ENCODE peak calls at places on chromosomes 4 and X, in nine cellular contexts. P is stimulated activated CD8-positive, alpha-beta memory T cell treated with anti-CD3 and anti-CD28 coated beads, Interleukin-7, amount 100 ng/mL, for 1 hour; Q is fibroblast of the aortic adventitia; Y is non-pigmented ciliary epithelial cell; X is NCI-H2029; N is GM06990; M is hepatocyte; K is neural progenitor cell; H is T-helper 2 cell. A is an unnamed sample.

GRCh38 chrX:7147431-7147977 is at the start of gene STS:
- DNase-seq in P (peak; percentile 3), Q (peak; percentile 35), Y (no peak), X (no peak), N (no peak), M (peak; percentile 59), K (peak; percentile 63), H (no peak), A (peak; percentile 37)

GRCh38 chrX:39969826-39970569 is 127.8 kb downstream of the BCOR start:
- DNase-seq in P (no peak), Q (no peak), Y (no peak), X (no peak), N (no peak), M (no peak), K (no peak), H (no peak), A (no peak)

GRCh38 chr4:35965300-35965699 is 279.0 kb downstream of the ARAP2 start:
- DNase-seq in P (no peak), Q (no peak), Y (no peak), X (no peak), N (no peak), M (no peak), K (no peak), H (no peak), A (no peak)

GRCh38 chr4:11799182-11799581 is 370.5 kb upstream of the HS3ST1 start:
- DNase-seq in P (no peak), Q (no peak), Y (no peak), X (no peak), N (no peak), M (no peak), K (no peak), H (no peak), A (no peak)

GRCh38 chr4:174222266-174222872 is 61.1 kb downstream of the FBXO8 start:
- DNase-seq in P (no peak), Q (peak; percentile 56), Y (no peak), X (no peak), N (no peak), M (peak; percentile 40), K (peak; percentile 47), H (no peak), A (no peak)

GRCh38 chr4:4671774-4672349 is 130.0 kb upstream of the STX18 start:
- DNase-seq in P (no peak), Q (no peak), Y (no peak), X (no peak), N (no peak), M (no peak), K (no peak), H (no peak), A (no peak)

GRCh38 chr4:55426518-55426917 is 30.8 kb downstream of the TMEM165 start:
- DNase-seq in P (no peak), Q (no peak), Y (no peak), X (no peak), N (no peak), M (no peak), K (no peak), H (no peak), A (no peak)

GRCh38 chr4:4395849-4396627 is 9.1 kb downstream of the NSG1 start:
- DNase-seq in P (no peak), Q (no peak), Y (no peak), X (no peak), N (peak; percentile 42), M (peak; percentile 53), K (peak; percentile 91), H (no peak), A (no peak)

GRCh38 chr4:88012652-88013051 is 5.2 kb downstream of the PKD2 start:
- DNase-seq in P (no peak), Q (no peak), Y (no peak), X (no peak), N (no peak), M (no peak), K (no peak), H (no peak), A (no peak)

GRCh38 chr4:100189820-100190642 is at the start of gene DDIT4L:
- DNase-seq in P (no peak), Q (peak; percentile 64), Y (no peak), X (no peak), N (peak; percentile 9), M (peak; percentile 59), K (peak; percentile 77), H (no peak), A (no peak)

GRCh38 chr4:67291639-67292038 is 253.7 kb downstream of the CENPC start:
- DNase-seq in P (no peak), Q (no peak), Y (no peak), X (peak; percentile 13), N (no peak), M (no peak), K (no peak), H (no peak), A (no peak)

GRCh38 chrX:8374041-8374825 is 90.4 kb upstream of the VCX3B start:
- DNase-seq in P (no peak), Q (no peak), Y (no peak), X (no peak), N (no peak), M (no peak), K (no peak), H (no peak), A (no peak)

GRCh38 chr4:98682719-98683118 is 24.3 kb upstream of the TSPAN5 start:
- DNase-seq in P (no peak), Q (peak; percentile 71), Y (no peak), X (no peak), N (no peak), M (no peak), K (no peak), H (no peak), A (no peak)

GRCh38 chr4:10623241-10623640 is 61.3 kb downstream of the CLNK start:
- DNase-seq in P (no peak), Q (peak; percentile 19), Y (no peak), X (no peak), N (no peak), M (no peak), K (no peak), H (no peak), A (no peak)

GRCh38 chr4:65393078-65393477 is 277.2 kb downstream of the EPHA5 start:
- DNase-seq in P (no peak), Q (no peak), Y (no peak), X (no peak), N (no peak), M (no peak), K (no peak), H (no peak), A (no peak)

GRCh38 chr4:159229164-159229563 is 126.3 kb downstream of the RAPGEF2 start:
- DNase-seq in P (no peak), Q (peak; percentile 81), Y (peak; percentile 90), X (no peak), N (no peak), M (peak; percentile 68), K (peak; percentile 84), H (no peak), A (no peak)

GRCh38 chr4:139312552-139313332 is 10.5 kb upstream of the NDUFC1 start:
- DNase-seq in P (no peak), Q (no peak), Y (no peak), X (no peak), N (no peak), M (no peak), K (no peak), H (no peak), A (no peak)

GRCh38 chrX:68632491-68632890 is 15.0 kb upstream of the STARD8 start:
- DNase-seq in P (no peak), Q (no peak), Y (no peak), X (no peak), N (no peak), M (no peak), K (no peak), H (no peak), A (no peak)

GRCh38 chr4:14532436-14532835 is 469.8 kb upstream of the CPEB2 start:
- DNase-seq in P (no peak), Q (no peak), Y (no peak), X (peak; percentile 64), N (no peak), M (no peak), K (no peak), H (no peak), A (no peak)

GRCh38 chrX:7254144-7254543 is 106.2 kb upstream of the PUDP start:
- DNase-seq in P (no peak), Q (no peak), Y (no peak), X (no peak), N (peak; percentile 11), M (no peak), K (no peak), H (no peak), A (no peak)

GRCh38 chr4:147824884-147825283 is 93.0 kb downstream of the ARHGAP10 start:
- DNase-seq in P (no peak), Q (no peak), Y (no peak), X (no peak), N (no peak), M (no peak), K (no peak), H (no peak), A (no peak)

GRCh38 chr4:175371091-175371490 is 441.0 kb downstream of the GPM6A start:
- DNase-seq in P (no peak), Q (no peak), Y (no peak), X (no peak), N (no peak), M (no peak), K (no peak), H (no peak), A (no peak)

GRCh38 chrX:8870411-8870810 is 69.2 kb upstream of the FAM9A start:
- DNase-seq in P (no peak), Q (no peak), Y (no peak), X (no peak), N (no peak), M (no peak), K (no peak), H (no peak), A (no peak)

GRCh38 chr4:167622481-167623240 is 388.4 kb upstream of the SPOCK3 start:
- DNase-seq in P (no peak), Q (peak; percentile 73), Y (no peak), X (peak; percentile 1), N (no peak), M (peak; percentile 82), K (peak; percentile 81), H (no peak), A (no peak)

GRCh38 chr4:112184438-112184837 is 39.2 kb downstream of the FAM241A start:
- DNase-seq in P (no peak), Q (no peak), Y (no peak), X (no peak), N (no peak), M (no peak), K (no peak), H (no peak), A (no peak)

GRCh38 chr4:15562114-15562513 is 92.4 kb downstream of the CC2D2A start:
- DNase-seq in P (no peak), Q (peak; percentile 22), Y (no peak), X (no peak), N (no peak), M (no peak), K (no peak), H (no peak), A (no peak)

GRCh38 chr4:114677346-114677979 is 78.9 kb downstream of the UGT8 start:
- DNase-seq in P (no peak), Q (no peak), Y (no peak), X (no peak), N (no peak), M (no peak), K (no peak), H (no peak), A (no peak)

GRCh38 chr4:12852338-12853307 is 631.5 kb downstream of the RAB28 start:
- DNase-seq in P (no peak), Q (peak; percentile 78), Y (peak; percentile 31), X (peak; percentile 86), N (peak; percentile 8), M (peak; percentile 83), K (peak; percentile 73), H (no peak), A (no peak)

GRCh38 chr4:158176108-158176507 is 3.3 kb upstream of the GASK1B start:
- DNase-seq in P (no peak), Q (peak; percentile 52), Y (no peak), X (no peak), N (no peak), M (no peak), K (no peak), H (no peak), A (no peak)

GRCh38 chrX:130110379-130111219 is at the start of gene ELF4:
- DNase-seq in P (peak; percentile 34), Q (peak; percentile 57), Y (no peak), X (peak; percentile 14), N (peak; percentile 78), M (peak; percentile 77), K (peak; percentile 42), H (peak; percentile 59), A (peak; percentile 53)

GRCh38 chr4:142416711-142417275 is 429.3 kb downstream of the INPP4B start:
- DNase-seq in P (no peak), Q (peak; percentile 61), Y (no peak), X (no peak), N (no peak), M (no peak), K (no peak), H (peak; percentile 17), A (no peak)